ENCODE peak calls at places on chromosome 13, in eight cellular contexts. U is AG10803, B is fibroblast of lung, Z is heart left ventricle, Q is dorsolateral prefrontal cortex, K is sigmoid colon, D is GM20000, A is HFFc6. F is an unnamed sample.

GRCh38 chr13:42991892-42992584 is at the start of gene EPSTI1:
- DNase-seq in U (peak), Z (peak), B (peak), D (peak), Q (peak), A (peak), K (peak), F (peak)

GRCh38 chr13:111904166-111904565 is 162.8 kb upstream of the SOX1 start:
- DNase-seq in Z (no peak), B (no peak), D (no peak), Q (no peak), U (no peak), K (peak), A (no peak), F (no peak)

GRCh38 chr13:50126378-50127016 is 111.3 kb downstream of the KCNRG start:
- DNase-seq in Q (peak), K (no peak), A (no peak), B (peak), D (peak), Z (peak), U (peak), F (no peak)

GRCh38 chr13:59744747-59745394 is 418.9 kb downstream of the DIAPH3 start:
- DNase-seq in U (peak), D (no peak), Q (no peak), K (no peak), Z (no peak), B (no peak), A (no peak), F (no peak)

GRCh38 chr13:29991343-29991742 is 140.9 kb upstream of the UBL3 start:
- DNase-seq in B (peak), Q (no peak), A (peak), D (no peak), Z (no peak), K (no peak), U (peak), F (no peak)

GRCh38 chr13:102968572-102969228 is 97.5 kb downstream of the SLC10A2 start:
- DNase-seq in Z (no peak), B (no peak), K (no peak), D (peak), U (no peak), Q (no peak), A (no peak), F (no peak)

GRCh38 chr13:97142452-97142851 is 79.7 kb upstream of the MBNL2 start:
- DNase-seq in Z (peak), Q (no peak), U (peak), D (no peak), A (no peak), B (no peak), K (no peak), F (no peak)

GRCh38 chr13:66537417-66537816 is 692.7 kb downstream of the PCDH9 start:
- DNase-seq in Z (no peak), U (no peak), D (no peak), Q (no peak), A (no peak), K (no peak), B (no peak), F (no peak)

GRCh38 chr13:98299954-98300350 is 122.9 kb upstream of the RNF113B start:
- DNase-seq in D (no peak), U (no peak), A (no peak), K (no peak), B (no peak), Q (no peak), Z (no peak), F (no peak)

GRCh38 chr13:21673592-21674270 is 2.9 kb downstream of the FGF9 start:
- DNase-seq in K (peak), A (no peak), Q (peak), D (peak), U (no peak), B (peak), Z (peak), F (no peak)

GRCh38 chr13:106919638-106920037 is 351.7 kb upstream of the ARGLU1 start:
- DNase-seq in U (no peak), D (no peak), Q (no peak), B (peak), K (no peak), A (no peak), Z (peak), F (no peak)

GRCh38 chr13:101536079-101536478 is 83.6 kb downstream of the ITGBL1 start:
- DNase-seq in U (no peak), D (no peak), Q (no peak), B (no peak), K (no peak), A (no peak), Z (no peak), F (no peak)

GRCh38 chr13:86856996-86857395 is 814.2 kb upstream of the SLITRK5 start:
- DNase-seq in B (peak), D (no peak), A (no peak), Q (no peak), U (no peak), K (no peak), Z (no peak), F (no peak)

GRCh38 chr13:98912846-98913245 is 65.0 kb downstream of the DOCK9 start:
- DNase-seq in Z (no peak), B (no peak), U (no peak), Q (no peak), K (no peak), A (no peak), D (no peak), F (no peak)

GRCh38 chr13:55999709-56000108 is 1141.0 kb upstream of the PRR20A start:
- DNase-seq in Z (no peak), K (no peak), A (no peak), U (no peak), B (no peak), D (no peak), Q (no peak), F (no peak)

GRCh38 chr13:53150568-53150967 is 122.0 kb downstream of the OLFM4 start:
- DNase-seq in A (no peak), K (no peak), Z (no peak), Q (no peak), U (no peak), D (no peak), B (no peak), F (no peak)

GRCh38 chr13:108549989-108550388 is 79.4 kb upstream of the MYO16 start:
- DNase-seq in Z (no peak), Q (no peak), U (no peak), B (no peak), A (no peak), K (no peak), D (no peak), F (no peak)

GRCh38 chr13:24982333-24982999 is 113.5 kb upstream of the PABPC3 start:
- DNase-seq in D (no peak), U (no peak), B (no peak), Q (no peak), Z (peak), K (no peak), A (no peak), F (no peak)

GRCh38 chr13:33911521-33911920 is 93.6 kb downstream of the RFC3 start:
- DNase-seq in Q (no peak), Z (no peak), D (no peak), K (no peak), U (no peak), B (no peak), A (no peak), F (no peak)

GRCh38 chr13:33908111-33908510 is 90.2 kb downstream of the RFC3 start:
- DNase-seq in Z (no peak), K (no peak), A (no peak), U (no peak), Q (no peak), B (no peak), D (no peak), F (no peak)

GRCh38 chr13:33904431-33904830 is 86.5 kb downstream of the RFC3 start:
- DNase-seq in A (no peak), B (no peak), K (no peak), Q (no peak), Z (no peak), U (no peak), D (no peak), F (no peak)

DNA sequence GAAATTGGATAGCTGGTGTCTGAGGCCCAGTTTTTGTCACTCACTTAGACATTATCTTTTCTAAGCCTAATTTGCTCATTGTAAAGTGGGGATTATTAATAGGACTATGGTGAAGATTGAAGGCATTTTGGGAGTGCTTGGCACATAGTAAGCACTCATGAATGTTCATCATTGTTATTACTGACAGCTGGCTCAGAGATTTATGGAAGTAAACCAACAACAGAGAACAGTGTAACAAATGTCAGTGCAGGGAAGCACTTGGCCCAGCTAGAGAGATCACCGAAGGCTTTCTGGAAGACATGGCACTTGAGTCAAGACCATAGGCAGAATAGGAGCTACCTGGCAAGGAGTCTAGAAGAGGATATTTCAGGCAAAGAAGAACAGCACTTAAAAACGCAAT is 92.3 kb downstream of the RFC3 start:
- DNase-seq in D (no peak), U (no peak), B (no peak), Q (no peak), Z (no peak), A (no peak), K (no peak), F (no peak)
- TF ChIP-seq CTCF in D (no peak), U (no peak), B (no peak), Q (no peak), Z (no peak), A (no peak), K (no peak), F (no peak)

GRCh38 chr13:39815345-39816111 is 160.1 kb downstream of the COG6 start:
- DNase-seq in A (no peak), Z (no peak), Q (no peak), K (no peak), B (no peak), D (no peak), U (no peak), F (no peak)

GRCh38 chr13:39809466-39809865 is 154.0 kb downstream of the COG6 start:
- DNase-seq in B (no peak), D (no peak), U (no peak), Q (no peak), A (no peak), Z (no peak), K (no peak), F (no peak)

GRCh38 chr13:39811051-39811450 is 155.6 kb downstream of the COG6 start:
- DNase-seq in Q (no peak), A (no peak), K (no peak), U (no peak), B (no peak), Z (no peak), D (no peak), F (no peak)

GRCh38 chr13:39811696-39812095 is 156.2 kb downstream of the COG6 start:
- DNase-seq in B (no peak), Q (no peak), Z (no peak), U (no peak), K (no peak), A (no peak), D (no peak), F (no peak)

GRCh38 chr13:39810091-39810877 is 154.8 kb downstream of the COG6 start:
- DNase-seq in U (no peak), Q (no peak), A (no peak), Z (no peak), B (no peak), K (no peak), D (no peak), F (no peak)
- TF ChIP-seq CTCF in U (no peak), Q (no peak), A (no peak), Z (no peak), B (no peak), K (no peak), D (no peak), F (no peak)

DNA sequence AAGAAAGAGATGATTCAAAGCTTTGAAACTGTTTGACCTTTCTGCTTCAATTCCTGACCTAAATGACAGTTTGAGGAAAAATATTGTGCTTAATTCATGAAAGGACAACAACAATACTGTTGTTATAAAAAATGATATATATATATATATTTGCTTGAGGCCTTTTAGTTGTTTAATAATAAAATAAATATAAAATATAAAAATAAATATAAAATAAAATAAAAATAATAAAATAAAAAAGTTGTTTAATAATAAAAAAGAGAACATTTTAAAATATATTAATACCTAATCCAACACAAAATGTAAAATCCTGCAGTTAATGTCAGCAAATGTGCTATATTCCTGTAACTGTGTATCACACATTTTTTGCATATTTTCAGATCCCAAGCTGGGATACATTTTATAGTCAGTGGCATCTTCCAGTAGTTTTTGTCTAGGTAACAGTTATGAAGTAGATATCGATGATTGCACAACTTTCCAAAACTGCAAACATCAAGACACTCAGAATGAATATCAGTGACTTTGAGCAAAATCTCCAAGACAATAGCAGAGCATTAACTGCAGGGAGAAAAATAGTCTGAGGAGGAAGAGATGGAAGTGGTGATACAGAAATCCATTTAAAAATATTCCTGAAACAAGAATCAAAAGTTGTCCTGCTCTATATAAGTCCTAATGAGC is 375.5 kb upstream of the KLHL1 start:
- DNase-seq in Q (no peak), A (no peak), U (no peak), K (no peak), Z (no peak), D (no peak), B (no peak), F (no peak)
- TF ChIP-seq CTCF in Q (no peak), A (no peak), U (no peak), K (no peak), Z (no peak), D (no peak), B (no peak), F (no peak)

GRCh38 chr13:41942462-41943094 is 18.3 kb downstream of the VWA8 start:
- DNase-seq in B (peak), Z (no peak), D (no peak), K (no peak), Q (no peak), U (peak), A (peak), F (no peak)
- TF ChIP-seq CTCF in B (peak), Z (no peak), D (no peak), K (no peak), Q (no peak), U (peak), A (peak), F (no peak)

GRCh38 chr13:91157273-91158014 is 190.0 kb upstream of the MIR17HG start:
- DNase-seq in B (no peak), Z (no peak), Q (no peak), U (no peak), K (no peak), A (no peak), D (no peak), F (no peak)

GRCh38 chr13:91154553-91154952 is 192.9 kb upstream of the MIR17HG start:
- DNase-seq in Z (no peak), U (peak), Q (no peak), K (no peak), A (no peak), D (no peak), B (peak), F (no peak)

GRCh38 chr13:91155512-91156114 is 191.9 kb upstream of the MIR17HG start:
- DNase-seq in K (no peak), D (no peak), A (no peak), Q (no peak), U (no peak), B (no peak), Z (no peak), F (no peak)

GRCh38 chr13:91154954-91155353 is 192.5 kb upstream of the MIR17HG start:
- DNase-seq in B (no peak), U (no peak), Z (no peak), A (no peak), Q (no peak), D (no peak), K (no peak), F (no peak)

GRCh38 chr13:91158015-91158390 is 189.5 kb upstream of the MIR17HG start:
- DNase-seq in B (no peak), Z (no peak), A (no peak), K (no peak), Q (no peak), U (no peak), D (no peak), F (no peak)
- TF ChIP-seq CTCF in B (no peak), Z (no peak), A (no peak), K (no peak), Q (no peak), U (no peak), D (no peak), F (no peak)

DNA sequence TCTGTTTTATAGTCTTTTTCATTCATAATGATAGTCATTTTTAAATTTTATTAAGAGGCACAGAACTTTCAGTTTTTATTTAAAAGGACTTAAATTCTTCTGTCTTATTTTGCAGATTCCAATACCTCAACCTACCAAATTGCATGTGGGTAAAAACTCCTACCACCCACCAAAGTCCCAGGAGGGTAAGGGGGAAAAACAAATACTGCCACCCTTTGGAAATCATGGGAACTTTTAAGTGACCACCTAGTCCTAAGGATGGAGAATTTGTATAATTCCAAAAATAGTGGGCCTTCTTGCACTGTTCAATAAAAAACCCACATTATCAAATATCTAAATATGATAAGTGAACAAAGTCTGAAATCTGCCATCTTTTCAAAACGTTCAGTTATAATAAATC is 9.7 kb downstream of the SUPT20H start:
- DNase-seq in B (no peak), Q (no peak), Z (no peak), D (no peak), A (no peak), U (no peak), K (no peak), F (no peak)
- TF ChIP-seq CTCF in B (no peak), Q (no peak), Z (no peak), D (no peak), A (peak), U (no peak), K (no peak), F (no peak)

DNA sequence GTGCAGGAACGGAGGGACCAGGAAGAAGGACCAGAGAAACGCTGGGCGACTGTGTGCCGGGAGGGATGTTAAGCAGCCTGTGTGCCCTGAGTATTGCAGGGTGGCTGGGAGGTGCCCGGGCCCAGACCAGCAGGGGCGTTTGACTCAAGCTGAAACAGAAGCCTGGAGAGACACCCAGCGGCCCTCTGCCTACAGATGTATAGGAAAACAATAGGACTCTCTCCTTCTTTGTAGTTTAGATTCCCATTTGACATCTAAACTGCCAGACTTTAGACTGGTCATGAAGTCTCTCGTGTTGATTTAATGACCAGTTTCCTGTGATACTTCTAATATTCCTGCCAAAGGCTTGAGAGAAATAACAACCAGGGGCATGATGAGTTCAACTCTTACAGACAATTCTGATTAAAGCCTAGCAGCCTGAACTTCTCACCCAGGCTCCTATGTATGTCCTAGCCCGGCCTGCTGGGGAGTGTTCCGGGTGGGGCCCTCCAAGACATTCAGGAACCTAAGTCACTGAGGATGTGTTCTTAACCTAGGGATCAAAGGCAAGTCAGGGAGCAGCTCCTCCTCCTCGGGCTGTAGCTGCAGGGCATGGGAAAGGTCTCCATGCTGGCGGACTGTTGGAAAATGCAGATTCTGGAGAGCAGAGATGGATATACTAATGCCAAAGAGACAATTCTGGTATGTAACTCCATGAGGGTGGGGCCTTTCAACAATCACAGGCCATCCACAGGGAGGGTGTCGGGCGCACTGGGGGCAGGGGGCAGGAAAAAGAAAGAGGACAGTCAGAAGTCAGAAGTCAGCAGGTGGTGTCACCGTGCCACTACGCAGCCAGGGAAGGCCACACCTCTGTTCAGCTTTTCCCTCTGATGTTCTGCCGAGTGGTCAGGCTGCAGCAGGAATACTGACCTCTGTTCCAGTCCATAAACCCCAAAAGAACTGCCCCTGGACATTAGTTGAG is 131.9 kb downstream of the STARD13 start:
- DNase-seq in K (no peak), Z (peak), Q (no peak), A (peak), D (no peak), B (peak), U (no peak), F (no peak)
- TF ChIP-seq CTCF in K (no peak), Z (no peak), Q (no peak), A (no peak), D (no peak), B (no peak), U (no peak), F (no peak)

DNA sequence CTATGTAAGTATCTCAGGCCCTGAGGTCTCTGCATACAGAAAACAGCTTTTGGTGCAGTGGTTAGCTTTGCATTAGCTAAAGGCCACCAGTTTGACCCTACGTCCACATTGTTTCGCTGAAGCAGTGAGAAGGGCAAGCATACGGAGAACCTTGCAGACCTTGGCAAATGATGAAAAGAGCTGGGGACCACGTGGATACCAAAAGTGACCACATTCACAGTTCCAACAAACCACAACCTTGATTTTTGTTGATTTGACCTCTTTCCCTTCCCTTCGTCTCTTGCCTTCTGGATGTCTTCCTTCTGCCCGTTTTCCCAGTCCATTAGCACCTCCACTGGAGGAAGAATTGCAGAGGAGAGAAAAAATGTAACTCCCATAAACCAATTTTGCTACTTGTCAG is 293.8 kb upstream of the HTR2A start:
- DNase-seq in K (no peak), Z (no peak), U (no peak), D (no peak), A (no peak), Q (no peak), B (peak), F (no peak)
- TF ChIP-seq CTCF in K (no peak), Z (no peak), U (no peak), D (no peak), A (no peak), Q (no peak), B (no peak), F (no peak)

DNA sequence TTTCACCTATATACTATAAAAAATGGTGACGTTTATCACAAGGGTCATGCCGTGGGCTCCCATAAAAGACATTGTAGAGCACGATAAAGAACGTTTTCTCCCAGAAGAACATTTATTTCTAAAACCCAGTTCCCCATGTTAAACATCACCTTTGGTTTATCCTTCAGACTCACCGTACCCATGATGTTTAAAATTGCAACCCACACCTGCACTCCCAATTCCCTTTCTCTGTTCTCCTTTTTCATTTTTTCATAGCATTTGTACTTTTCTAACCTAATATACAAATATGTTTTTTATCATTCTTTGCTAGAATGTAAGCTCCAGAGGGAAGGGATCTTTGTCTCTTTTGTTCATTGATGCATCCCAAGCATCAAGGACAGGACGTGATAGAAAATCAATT is 2.0 kb downstream of the RCBTB2 start:
- DNase-seq in Q (no peak), K (no peak), Z (no peak), D (no peak), U (no peak), B (no peak), A (no peak), F (no peak)
- TF ChIP-seq CTCF in Q (no peak), K (no peak), Z (no peak), D (no peak), U (no peak), B (no peak), A (no peak), F (no peak)

F was measured in mesothelial cell of epicardium.